ENCODE peak calls at places on chromosomes 11 and 22, in four cellular contexts. S is fibroblast of lung, W is dorsolateral prefrontal cortex, M is fibroblast of mammary gland. R is an unnamed sample.
A peak's percentile ranks its signal among the peaks of the same experiment; 100 is the strongest.

GRCh38 chr11:75324189-75324588 is 27.3 kb downstream of the ARRB1 start:
- DNase-seq in S (no peak), W (no peak), M (no peak), R (no peak)

GRCh38 chr11:72338741-72339140 is 94.8 kb upstream of the PHOX2A start:
- DNase-seq in S (peak; percentile 3), W (no peak), M (peak; percentile 60), R (no peak)

GRCh38 chr11:84390441-84391078 is 1104.4 kb upstream of the CCDC90B start:
- DNase-seq in S (no peak), W (no peak), M (peak; percentile 9), R (no peak)

GRCh38 chr22:31106651-31107205 is 640 bp downstream of the SELENOM start:
- DNase-seq in S (peak; percentile 56), W (no peak), M (peak; percentile 75), R (no peak)

GRCh38 chr22:26109686-26110315 is 59.5 kb upstream of the SEZ6L start:
- DNase-seq in S (no peak), W (no peak), M (no peak), R (no peak)

GRCh38 chr22:17110791-17111550 is 10.2 kb downstream of the TMEM121B start:
- DNase-seq in S (no peak), W (no peak), M (no peak), R (no peak)

GRCh38 chr11:61516675-61517516 is 8.3 kb downstream of the LRRC10B start:
- DNase-seq in S (peak; percentile 25), W (peak; percentile 49), M (peak; percentile 18), R (no peak)

GRCh38 chr11:73217131-73217809 is 811 bp upstream of the P2RY2 start:
- DNase-seq in S (no peak), W (no peak), M (no peak), R (no peak)

GRCh38 chr11:121567988-121568387 is 115.2 kb upstream of the SORL1-AS1 start:
- DNase-seq in S (no peak), W (no peak), M (no peak), R (no peak)

GRCh38 chr11:121887564-121887963 is 228.5 kb downstream of the BLID start:
- DNase-seq in S (no peak), W (no peak), M (no peak), R (no peak)

GRCh38 chr11:104813532-104813931 is 84.7 kb downstream of the CASP12 start:
- DNase-seq in S (no peak), W (no peak), M (no peak), R (no peak)

GRCh38 chr22:36301851-36302250 is 48.9 kb downstream of the APOL1 start:
- DNase-seq in S (peak; percentile 97), W (no peak), M (peak; percentile 45), R (no peak)

GRCh38 chr22:37416806-37417205 is 10.5 kb downstream of the ELFN2 start:
- DNase-seq in S (no peak), W (peak; percentile 41), M (no peak), R (no peak)

GRCh38 chr11:6734616-6735015 is 37.2 kb downstream of the OR2AG2 start:
- DNase-seq in S (no peak), W (no peak), M (no peak), R (no peak)

GRCh38 chr11:61784506-61784805 is 7.9 kb downstream of the TMEM258 start:
- DNase-seq in S (no peak), W (no peak), M (no peak), R (no peak)

GRCh38 chr11:32884770-32885384 is 7.7 kb upstream of the QSER1 start:
- DNase-seq in S (peak; percentile 9), W (no peak), M (peak; percentile 30), R (no peak)

GRCh38 chr11:69240332-69241074 is 53.5 kb upstream of the MYEOV start:
- DNase-seq in S (peak; percentile 17), W (no peak), M (peak; percentile 26), R (no peak)

GRCh38 chr11:75280227-75280671 is 39.7 kb downstream of the TPBGL start:
- DNase-seq in S (peak; percentile 72), W (peak; percentile 76), M (peak; percentile 67), R (peak; percentile 23)

GRCh38 chr11:7485136-7485853 is at the start of gene OLFML1:
- DNase-seq in S (peak; percentile 61), W (no peak), M (peak; percentile 39), R (no peak)

GRCh38 chr11:113681282-113681681 is 24.8 kb downstream of the TMPRSS5 start:
- DNase-seq in S (no peak), W (no peak), M (no peak), R (no peak)

GRCh38 chr22:37747090-37747714 is 50.4 kb downstream of the TRIOBP start:
- DNase-seq in S (peak; percentile 50), W (no peak), M (peak; percentile 71), R (no peak)

GRCh38 chr11:35424157-35424945 is 5.0 kb upstream of the SLC1A2 start:
- DNase-seq in S (peak; percentile 61), W (no peak), M (peak; percentile 52), R (no peak)

GRCh38 chr22:29998627-29999026 is 81.6 kb upstream of the HORMAD2 start:
- DNase-seq in S (no peak), W (no peak), M (peak; percentile 73), R (no peak)

GRCh38 chr11:68020575-68020974 is 9.9 kb upstream of the NDUFS8 start:
- DNase-seq in S (peak; percentile 34), W (no peak), M (no peak), R (no peak)

DNA sequence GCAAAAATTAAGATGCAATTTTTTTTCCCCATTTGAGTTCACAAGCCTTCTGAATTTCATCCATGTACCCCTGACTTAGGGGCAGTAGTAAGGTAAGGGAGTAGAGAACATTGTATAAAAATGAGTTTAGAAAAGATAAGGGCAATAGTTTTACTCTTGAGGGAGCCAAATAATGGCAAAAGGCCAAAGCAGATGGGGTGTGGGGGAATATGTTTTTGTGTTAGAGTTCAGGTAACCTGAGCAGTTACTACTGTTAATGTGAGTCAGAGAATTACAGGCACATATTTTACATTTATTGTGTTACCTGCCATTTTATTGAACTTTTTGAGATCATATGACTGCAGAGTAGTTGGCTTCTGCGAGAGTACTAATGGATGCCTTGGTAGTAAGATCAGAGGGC is 3.1 kb downstream of the EED start:
- DNase-seq in S (no peak), W (no peak), M (no peak), R (no peak)
- H3K4me3 ChIP-seq in S (no peak overlapping the region), W (no peak overlapping the region), M (no peak overlapping the region), R (no peak overlapping the region)

DNA sequence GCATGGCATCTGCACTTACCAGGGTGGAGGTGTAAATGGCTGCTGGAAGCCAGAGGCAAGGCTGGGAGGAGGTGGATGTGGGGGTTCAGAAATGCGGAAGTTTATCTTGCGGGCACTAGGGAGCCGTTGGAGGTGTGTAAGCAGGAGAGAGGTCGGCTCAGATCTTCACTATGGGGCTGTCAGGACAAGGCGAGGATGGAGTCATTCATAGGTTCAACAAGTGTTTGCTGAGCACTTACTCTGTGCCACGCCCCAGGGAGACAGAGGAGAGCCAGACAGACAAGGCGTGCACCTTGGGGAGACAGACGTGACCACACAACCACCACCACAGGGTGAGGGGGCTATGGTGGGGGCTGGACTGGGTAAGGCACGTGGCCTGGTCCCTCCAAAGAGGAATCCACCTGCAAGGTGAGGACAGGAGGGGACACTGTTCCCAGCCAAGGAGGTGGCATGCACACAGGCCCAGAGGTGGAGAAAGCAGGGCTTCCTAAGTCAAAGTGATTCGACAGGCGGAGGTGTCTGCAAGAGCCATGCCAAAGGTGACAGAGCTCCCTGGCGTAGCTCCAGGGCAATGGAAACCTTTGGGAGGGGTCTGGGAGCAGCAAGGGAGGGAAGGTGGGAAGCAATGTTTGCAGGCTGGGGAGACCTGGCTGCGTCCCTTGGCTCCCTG is 30.8 kb upstream of the TCF20 start:
- DNase-seq in S (no peak), W (no peak), M (no peak), R (no peak)
- H3K4me3 ChIP-seq in S (no peak overlapping the region), W (no peak overlapping the region), M (no peak overlapping the region), R (no peak overlapping the region)

GRCh38 chr22:19760652-19761002 is at the start of gene TBX1:
- DNase-seq in S (no peak), W (no peak), M (no peak), R (no peak)

GRCh38 chr22:19761022-19761499 is 483 bp downstream of the TBX1 start:
- DNase-seq in S (no peak), W (no peak), M (no peak), R (no peak)

GRCh38 chr22:19759459-19759993 is 1.1 kb upstream of the TBX1 start:
- DNase-seq in S (no peak), W (no peak), M (no peak), R (no peak)

GRCh38 chr22:19758896-19759458 is 1.6 kb upstream of the TBX1 start:
- DNase-seq in S (no peak), W (no peak), M (no peak), R (no peak)

DNA sequence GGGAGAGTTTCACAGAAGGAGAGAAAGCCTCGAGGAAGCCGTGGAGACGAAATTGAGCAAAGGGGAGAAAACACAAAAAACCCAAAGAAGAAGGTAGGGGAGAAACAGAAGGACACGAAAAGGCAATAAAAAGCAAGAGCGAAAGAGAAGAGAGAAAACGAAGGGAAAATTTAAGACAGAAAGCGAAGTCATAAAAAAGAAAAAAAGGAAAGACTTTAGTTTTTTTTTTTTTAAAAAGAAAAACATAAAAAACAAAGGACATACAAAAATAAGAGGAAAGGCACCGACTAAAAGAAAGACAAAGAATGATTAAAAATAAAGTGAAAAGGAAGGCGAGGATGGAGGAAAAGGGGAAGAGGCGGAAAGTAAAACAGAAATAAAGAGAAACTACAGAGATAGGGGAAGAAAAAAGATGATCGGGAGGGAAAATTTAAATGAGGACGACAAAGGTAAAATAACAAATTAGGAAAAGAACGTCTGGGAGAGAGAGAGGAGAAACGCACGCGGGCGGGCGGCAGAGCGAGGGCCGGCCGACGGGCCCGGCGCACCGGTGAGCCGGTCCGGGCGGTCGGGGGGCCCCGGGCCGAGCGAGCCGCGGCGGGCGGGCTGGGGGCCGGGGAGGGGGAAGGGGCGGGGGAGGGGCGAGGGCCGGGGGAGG is 455 bp upstream of the TBX1 start:
- DNase-seq in S (no peak), W (no peak), M (no peak), R (no peak)
- H3K4me3 ChIP-seq in S (no peak overlapping the region), W (no peak overlapping the region), M (peak overlapping the region; percentile 21), R (no peak overlapping the region)

GRCh38 chr11:43116071-43116470 is 195.7 kb upstream of the API5 start:
- DNase-seq in S (no peak), W (no peak), M (no peak), R (no peak)
- H3K4me3 ChIP-seq in S (no peak overlapping the region), W (no peak overlapping the region), M (no peak overlapping the region), R (no peak overlapping the region)

GRCh38 chr11:111454561-111455192 is 57.5 kb downstream of the BTG4 start:
- DNase-seq in S (peak; percentile 68), W (peak; percentile 70), M (peak; percentile 70), R (peak; percentile 35)
- H3K4me3 ChIP-seq in S (no peak overlapping the region), W (no peak overlapping the region), M (no peak overlapping the region), R (no peak overlapping the region)

GRCh38 chr11:2388431-2389024 is 11.4 kb downstream of the CD81 start:
- DNase-seq in S (no peak), W (no peak), M (no peak), R (no peak)

GRCh38 chr11:2390871-2391662 is 9.5 kb upstream of the TSSC4 start:
- DNase-seq in S (peak; percentile 85), W (no peak), M (peak; percentile 84), R (no peak)

GRCh38 chr11:2389344-2390026 is 11.1 kb upstream of the TSSC4 start:
- DNase-seq in S (no peak), W (no peak), M (no peak), R (no peak)

GRCh38 chr11:2391663-2391975 is 8.9 kb upstream of the TSSC4 start:
- DNase-seq in S (no peak), W (no peak), M (no peak), R (no peak)

GRCh38 chr11:2390091-2390870 is 10.3 kb upstream of the TSSC4 start:
- DNase-seq in S (peak; percentile 9), W (no peak), M (peak; percentile 19), R (no peak)
- H3K4me3 ChIP-seq in S (no peak overlapping the region), W (no peak overlapping the region), M (no peak overlapping the region), R (no peak overlapping the region)

GRCh38 chr22:46576556-46577351 is 39.3 kb upstream of the CELSR1 start:
- DNase-seq in S (peak; percentile 42), W (no peak), M (peak; percentile 21), R (no peak)
- H3K4me3 ChIP-seq in S (peak overlapping the region; percentile 67), W (peak overlapping the region; percentile 63), M (peak overlapping the region; percentile 50), R (peak overlapping the region; percentile 59)

R was measured in astrocyte of the cerebellum.